ENCODE peak calls at places on chromosomes 13 and 19, in five cellular contexts. One of them, this sample, is unnamed. For H3K9me3, the result is how much of the 10 kb centered on the place peaks cover.

GRCh38 chr13:41053384-41053826 is 7.9 kb upstream of the WBP4 start:
- DNase-seq in neuronal stem cell: no peak
- DNase-seq in left ventricle myocardium inferior: no peak
- DNase-seq in upper lobe of right lung: no peak
- DNase-seq in left lung: no peak
- DNase-seq in this sample: no peak

GRCh38 chr13:113916330-113916815 is 52.5 kb upstream of the GAS6 start:
- DNase-seq in left lung: no peak
- DNase-seq in neuronal stem cell: no peak
- DNase-seq in left ventricle myocardium inferior: no peak
- DNase-seq in upper lobe of right lung: no peak
- DNase-seq in this sample: no peak

GRCh38 chr13:113474179-113474578 is 16.3 kb downstream of the DCUN1D2 start:
- DNase-seq in left lung: no peak
- DNase-seq in upper lobe of right lung: no peak
- DNase-seq in neuronal stem cell: no peak
- DNase-seq in left ventricle myocardium inferior: no peak
- DNase-seq in this sample: no peak

GRCh38 chr13:60765700-60766411 is 368.8 kb downstream of the TDRD3 start:
- DNase-seq in left ventricle myocardium inferior: no peak
- DNase-seq in neuronal stem cell: no peak
- DNase-seq in upper lobe of right lung: no peak
- DNase-seq in left lung: peak
- DNase-seq in this sample: no peak

GRCh38 chr19:49362926-49363264 is 679 bp upstream of the TEAD2 start:
- DNase-seq in upper lobe of right lung: peak
- DNase-seq in left lung: peak
- DNase-seq in left ventricle myocardium inferior: peak
- DNase-seq in neuronal stem cell: peak
- DNase-seq in this sample: peak

GRCh38 chr19:50729894-50730293 is 6.7 kb downstream of the CLEC11A start:
- DNase-seq in upper lobe of right lung: no peak
- DNase-seq in left ventricle myocardium inferior: no peak
- DNase-seq in left lung: no peak
- DNase-seq in neuronal stem cell: no peak
- DNase-seq in this sample: no peak

GRCh38 chr19:50601407-50602088 is 33.3 kb upstream of the LRRC4B start:
- DNase-seq in left ventricle myocardium inferior: no peak
- DNase-seq in upper lobe of right lung: no peak
- DNase-seq in neuronal stem cell: no peak
- DNase-seq in left lung: no peak
- DNase-seq in this sample: no peak

GRCh38 chr13:24273926-24274325 is 35.5 kb upstream of the C1QTNF9 start:
- DNase-seq in left ventricle myocardium inferior: no peak
- DNase-seq in left lung: no peak
- DNase-seq in upper lobe of right lung: no peak
- DNase-seq in neuronal stem cell: no peak
- DNase-seq in this sample: no peak

GRCh38 chr19:38707512-38708114 is 36.7 kb downstream of the CAPN12 start:
- DNase-seq in left ventricle myocardium inferior: peak
- DNase-seq in left lung: no peak
- DNase-seq in upper lobe of right lung: no peak
- DNase-seq in neuronal stem cell: no peak
- DNase-seq in this sample: peak

GRCh38 chr19:17243854-17244617 is 1.7 kb downstream of the NR2F6 start:
- DNase-seq in left lung: peak
- DNase-seq in left ventricle myocardium inferior: peak
- DNase-seq in upper lobe of right lung: peak
- DNase-seq in neuronal stem cell: no peak
- DNase-seq in this sample: peak

GRCh38 chr13:46775385-46776065 is 21.4 kb downstream of the ESD start:
- DNase-seq in upper lobe of right lung: no peak
- DNase-seq in left ventricle myocardium inferior: no peak
- DNase-seq in neuronal stem cell: no peak
- DNase-seq in left lung: no peak
- DNase-seq in this sample: no peak
- H3K9me3 ChIP-seq in upper lobe of right lung: under half
- H3K9me3 ChIP-seq in left ventricle myocardium inferior: under half
- H3K9me3 ChIP-seq in neuronal stem cell: under half
- H3K9me3 ChIP-seq in left lung: under half
- H3K9me3 ChIP-seq in this sample: under half

GRCh38 chr19:52028780-52029123 is 573 bp upstream of the ZNF614 start:
- DNase-seq in upper lobe of right lung: no peak
- DNase-seq in neuronal stem cell: no peak
- DNase-seq in left ventricle myocardium inferior: no peak
- DNase-seq in left lung: no peak
- DNase-seq in this sample: no peak

GRCh38 chr19:52039169-52039568 is 9.5 kb downstream of the ZNF432 start:
- DNase-seq in left lung: no peak
- DNase-seq in left ventricle myocardium inferior: no peak
- DNase-seq in neuronal stem cell: no peak
- DNase-seq in upper lobe of right lung: no peak
- DNase-seq in this sample: no peak

GRCh38 chr19:52028027-52028779 is at the start of gene ZNF614:
- DNase-seq in neuronal stem cell: peak
- DNase-seq in left ventricle myocardium inferior: peak
- DNase-seq in left lung: peak
- DNase-seq in upper lobe of right lung: peak
- DNase-seq in this sample: peak

DNA sequence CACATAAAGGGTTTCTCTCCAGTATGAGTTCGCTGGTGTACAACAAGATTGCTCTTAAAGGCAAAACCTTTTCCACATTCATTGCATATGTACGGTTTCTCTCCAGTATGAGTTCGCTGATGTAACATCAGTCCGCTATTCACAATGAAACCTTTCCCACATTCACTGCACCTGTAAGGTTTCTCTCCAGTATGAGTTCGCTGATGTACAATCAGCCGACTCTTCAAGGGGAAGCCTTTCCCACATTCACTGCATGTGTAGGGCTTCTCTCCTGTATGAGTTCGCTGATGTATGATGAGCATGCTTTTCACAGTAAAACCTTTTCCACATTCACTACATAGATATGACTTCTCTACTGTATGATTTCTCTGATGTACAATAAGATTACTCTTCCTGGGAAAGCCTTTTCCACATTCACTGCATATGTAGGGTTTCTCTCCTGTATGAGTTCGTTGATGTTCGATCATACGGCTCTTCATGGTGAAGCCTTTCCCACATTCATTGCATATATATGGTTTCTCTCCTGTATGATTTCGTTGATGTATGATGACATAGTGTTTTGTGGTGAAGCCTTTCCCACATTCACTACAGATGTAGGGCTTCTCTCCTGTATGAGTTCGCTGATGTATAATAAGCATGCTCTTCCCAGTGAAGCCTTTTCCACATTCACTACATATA is 6.0 kb upstream of the ZNF614 start:
- DNase-seq in left ventricle myocardium inferior: no peak
- DNase-seq in neuronal stem cell: no peak
- DNase-seq in left lung: no peak
- DNase-seq in upper lobe of right lung: no peak
- DNase-seq in this sample: no peak
- H3K9me3 ChIP-seq in left ventricle myocardium inferior: half or more
- H3K9me3 ChIP-seq in neuronal stem cell: under half
- H3K9me3 ChIP-seq in left lung: half or more
- H3K9me3 ChIP-seq in upper lobe of right lung: half or more
- H3K9me3 ChIP-seq in this sample: under half

DNA sequence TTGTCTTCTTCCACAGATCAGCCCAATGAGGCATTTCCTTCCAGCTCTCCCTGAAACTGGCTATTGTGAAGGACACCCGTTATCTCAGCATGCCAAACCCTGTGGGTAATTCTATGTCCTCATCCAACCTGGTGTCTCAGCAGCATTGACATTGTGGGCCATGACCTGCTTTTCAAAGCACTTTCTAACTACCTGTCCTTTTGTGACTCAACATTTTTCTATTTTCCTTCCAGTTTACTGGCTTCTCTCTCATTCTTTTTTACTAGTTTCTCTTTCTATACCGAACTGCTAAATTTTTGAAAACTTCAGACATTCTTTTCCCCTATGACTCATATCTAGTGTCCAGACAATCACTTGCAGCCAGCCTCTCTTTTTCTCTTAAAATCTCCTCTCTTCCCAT is 136.4 kb upstream of the HTR2A start:
- DNase-seq in left ventricle myocardium inferior: no peak
- DNase-seq in left lung: no peak
- DNase-seq in upper lobe of right lung: no peak
- DNase-seq in neuronal stem cell: no peak
- DNase-seq in this sample: no peak
- H3K9me3 ChIP-seq in left ventricle myocardium inferior: under half
- H3K9me3 ChIP-seq in left lung: under half
- H3K9me3 ChIP-seq in upper lobe of right lung: under half
- H3K9me3 ChIP-seq in neuronal stem cell: under half
- H3K9me3 ChIP-seq in this sample: under half

GRCh38 chr19:57350877-57351805 is at the start of gene ZNF304:
- DNase-seq in left ventricle myocardium inferior: peak
- DNase-seq in neuronal stem cell: peak
- DNase-seq in left lung: peak
- DNase-seq in upper lobe of right lung: peak
- DNase-seq in this sample: peak

GRCh38 chr19:57351867-57352266 is 796 bp downstream of the ZNF304 start:
- DNase-seq in neuronal stem cell: no peak
- DNase-seq in left ventricle myocardium inferior: no peak
- DNase-seq in left lung: no peak
- DNase-seq in upper lobe of right lung: no peak
- DNase-seq in this sample: no peak

GRCh38 chr19:57359300-57359699 is 4.1 kb upstream of the TRAPPC2B start:
- DNase-seq in upper lobe of right lung: no peak
- DNase-seq in left ventricle myocardium inferior: no peak
- DNase-seq in left lung: no peak
- DNase-seq in neuronal stem cell: no peak
- DNase-seq in this sample: no peak

GRCh38 chr19:57357406-57357805 is 5.9 kb upstream of the TRAPPC2B start:
- DNase-seq in upper lobe of right lung: no peak
- DNase-seq in left ventricle myocardium inferior: no peak
- DNase-seq in left lung: no peak
- DNase-seq in neuronal stem cell: no peak
- DNase-seq in this sample: no peak

GRCh38 chr19:57355916-57356315 is 4.8 kb downstream of the ZNF304 start:
- DNase-seq in neuronal stem cell: no peak
- DNase-seq in upper lobe of right lung: no peak
- DNase-seq in left ventricle myocardium inferior: no peak
- DNase-seq in left lung: no peak
- DNase-seq in this sample: no peak
- H3K9me3 ChIP-seq in neuronal stem cell: under half
- H3K9me3 ChIP-seq in upper lobe of right lung: under half
- H3K9me3 ChIP-seq in left ventricle myocardium inferior: half or more
- H3K9me3 ChIP-seq in left lung: half or more
- H3K9me3 ChIP-seq in this sample: under half

GRCh38 chr19:11905928-11906327 is 18.3 kb downstream of the ZNF69 start:
- DNase-seq in left ventricle myocardium inferior: no peak
- DNase-seq in left lung: no peak
- DNase-seq in upper lobe of right lung: no peak
- DNase-seq in neuronal stem cell: no peak
- DNase-seq in this sample: no peak
- H3K9me3 ChIP-seq in left ventricle myocardium inferior: half or more
- H3K9me3 ChIP-seq in left lung: half or more
- H3K9me3 ChIP-seq in upper lobe of right lung: half or more
- H3K9me3 ChIP-seq in neuronal stem cell: under half
- H3K9me3 ChIP-seq in this sample: under half

This sample was measured in pancreas.